ENCODE peak calls at places on chromosomes 11 and 22, in eight cellular contexts. H is OCI-LY7, Q is MM.1S, O is PC-3, N is GM23248, J is neural progenitor cell, Y is GM23338, F is HCT116. V is an unnamed sample. For H4K20me1, the result is how much of the 10 kb centered on the place peaks cover.

GRCh38 chr11:16759857-16760256 is 21.4 kb downstream of the C11orf58 start:
- DNase-seq in J (no peak), Y (no peak), O (peak), H (no peak), F (no peak), N (no peak), Q (no peak), V (no peak)

GRCh38 chr22:29377979-29378378 is 10.4 kb downstream of the AP1B1 start:
- DNase-seq in J (no peak), Y (no peak), O (peak), F (no peak), N (no peak), H (no peak), Q (no peak), V (no peak)

GRCh38 chr11:117819096-117820040 is 5.2 kb downstream of the FXYD2 start:
- DNase-seq in O (peak), F (peak), H (peak), Y (peak), J (peak), Q (peak), N (peak), V (peak)

GRCh38 chr22:25741692-25742626 is at the start of gene MYO18B:
- DNase-seq in H (no peak), J (no peak), N (no peak), Q (no peak), O (no peak), F (no peak), Y (no peak), V (no peak)

GRCh38 chr11:110075087-110075821 is 17.9 kb upstream of the ZC3H12C start:
- DNase-seq in N (no peak), H (no peak), O (peak), Q (no peak), F (no peak), Y (no peak), J (no peak), V (no peak)

GRCh38 chr22:40477683-40478348 is 107.4 kb downstream of the SGSM3 start:
- DNase-seq in Y (no peak), O (no peak), F (no peak), Q (no peak), H (no peak), J (no peak), N (no peak), V (no peak)

GRCh38 chr11:61139391-61139790 is 21.8 kb downstream of the VPS37C start:
- DNase-seq in F (no peak), Q (no peak), J (no peak), N (no peak), H (no peak), O (no peak), Y (no peak), V (no peak)

GRCh38 chr22:26174280-26174679 is 5.0 kb downstream of the SEZ6L start:
- DNase-seq in H (no peak), F (no peak), Y (peak), J (peak), N (peak), O (peak), Q (no peak), V (peak)

GRCh38 chr22:22895776-22896445 is 8.3 kb downstream of the IGLL5 start:
- DNase-seq in J (no peak), O (no peak), H (no peak), N (no peak), Q (peak), Y (no peak), F (no peak), V (no peak)

GRCh38 chr11:76291576-76292526 is 85.5 kb upstream of the WNT11 start:
- DNase-seq in O (peak), N (no peak), H (no peak), F (no peak), J (no peak), Y (no peak), Q (no peak), V (peak)

GRCh38 chr11:66281776-66282467 is 3.9 kb downstream of the CNIH2 start:
- DNase-seq in O (no peak), H (no peak), Q (no peak), Y (no peak), N (no peak), F (no peak), J (no peak), V (no peak)

GRCh38 chr22:27535452-27535851 is 266.1 kb downstream of the MN1 start:
- DNase-seq in N (no peak), F (no peak), O (no peak), H (no peak), Q (no peak), J (no peak), Y (no peak), V (no peak)

DNA sequence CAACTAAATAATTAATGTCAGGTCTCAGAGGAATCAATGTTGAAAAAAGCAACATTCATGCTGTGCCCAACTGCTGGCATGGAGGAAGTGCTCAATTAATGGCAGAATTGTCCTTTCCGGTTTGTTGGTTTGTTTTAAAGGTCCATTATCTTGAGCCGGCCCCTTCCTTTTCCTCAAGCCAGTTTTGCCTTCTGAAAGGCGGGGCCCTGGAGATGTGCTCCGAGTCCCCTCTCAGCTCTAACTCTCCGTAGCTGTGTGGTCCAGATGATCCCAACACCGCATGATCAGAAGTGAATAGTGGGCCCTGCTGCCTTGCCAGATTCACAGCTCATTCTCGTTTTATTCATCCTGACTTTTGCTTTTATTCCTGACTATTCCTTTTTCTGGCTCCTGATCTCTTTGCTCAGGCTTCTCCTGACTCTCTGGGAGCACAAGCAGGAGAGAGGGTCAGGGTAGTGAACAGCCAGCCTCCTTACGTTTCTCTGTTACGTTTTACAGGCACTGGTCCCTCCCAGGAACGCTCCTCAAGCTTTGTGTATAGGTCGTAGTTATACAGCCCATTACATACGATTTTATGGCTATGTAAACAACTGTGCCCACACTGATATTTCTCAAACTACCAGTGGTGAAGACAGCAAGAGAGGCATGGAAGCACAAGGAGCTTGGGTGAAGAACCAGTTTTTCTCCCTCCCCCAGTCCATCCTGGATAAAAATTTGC is 265.9 kb downstream of the LARGE1 start:
- DNase-seq in H (no peak), J (no peak), O (no peak), Q (no peak), N (no peak), F (no peak), Y (peak), V (peak)
- H4K20me1 ChIP-seq in H (under half), J (under half), O (under half), Q (under half), N (under half), F (under half), Y (under half), V (under half)

GRCh38 chr22:37186997-37187522 is 987 bp downstream of the C1QTNF6 start:
- DNase-seq in F (no peak), O (no peak), J (no peak), H (no peak), Q (no peak), Y (no peak), N (peak), V (no peak)

GRCh38 chr22:37184816-37185541 is 3.1 kb downstream of the C1QTNF6 start:
- DNase-seq in J (no peak), O (no peak), Q (no peak), F (no peak), N (no peak), H (no peak), Y (no peak), V (no peak)

GRCh38 chr22:37187552-37187890 is 526 bp downstream of the C1QTNF6 start:
- DNase-seq in H (no peak), Q (no peak), F (no peak), O (peak), Y (no peak), N (peak), J (no peak), V (no peak)

GRCh38 chr22:37185646-37186227 is 2.3 kb downstream of the C1QTNF6 start:
- DNase-seq in Q (no peak), H (no peak), O (no peak), Y (no peak), J (no peak), N (no peak), F (no peak), V (no peak)

DNA sequence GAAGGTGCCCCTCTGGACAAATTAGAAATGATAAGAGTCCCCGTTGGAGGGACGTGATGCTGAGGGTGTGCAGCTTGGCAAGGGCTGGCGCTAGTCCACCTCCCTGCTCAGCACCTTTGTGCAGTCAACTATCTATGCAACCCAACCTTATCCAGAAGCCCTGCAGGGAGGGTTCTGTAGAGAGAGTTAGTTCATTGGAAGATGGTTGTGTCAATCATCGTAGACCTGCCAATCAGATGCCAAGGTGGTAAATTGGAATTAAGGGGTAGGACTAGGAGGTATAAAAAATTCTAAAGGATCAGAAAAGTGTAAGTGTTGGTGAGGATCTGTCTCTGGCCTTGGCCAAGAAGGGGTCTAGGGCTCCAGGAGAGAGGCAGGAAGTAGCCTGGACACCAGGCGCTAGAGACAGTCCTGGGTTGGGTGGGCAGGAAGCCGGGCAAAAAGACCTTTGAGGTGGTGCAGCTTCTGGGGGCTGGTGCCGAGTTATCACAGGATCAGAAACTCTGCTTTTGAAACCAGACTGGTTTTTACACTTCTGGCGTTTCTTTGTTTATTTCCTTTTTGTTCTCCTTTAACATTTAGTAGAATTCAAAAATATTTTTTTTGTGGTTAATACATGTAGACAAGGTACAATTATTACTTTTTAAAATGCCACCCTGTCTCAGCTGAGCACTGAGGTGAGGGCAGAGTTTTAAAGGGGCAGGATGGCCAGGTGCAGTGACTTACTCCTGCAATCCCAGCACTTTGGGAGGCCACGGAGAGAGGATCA is 1.6 kb downstream of the C1QTNF6 start:
- DNase-seq in Q (peak), Y (peak), F (peak), O (peak), J (peak), H (peak), N (peak), V (no peak)
- TF ChIP-seq EZH2phosphoT487 in Q (no peak), Y (no peak), F (no peak), O (no peak), J (no peak), H (no peak), N (no peak), V (no peak)

DNA sequence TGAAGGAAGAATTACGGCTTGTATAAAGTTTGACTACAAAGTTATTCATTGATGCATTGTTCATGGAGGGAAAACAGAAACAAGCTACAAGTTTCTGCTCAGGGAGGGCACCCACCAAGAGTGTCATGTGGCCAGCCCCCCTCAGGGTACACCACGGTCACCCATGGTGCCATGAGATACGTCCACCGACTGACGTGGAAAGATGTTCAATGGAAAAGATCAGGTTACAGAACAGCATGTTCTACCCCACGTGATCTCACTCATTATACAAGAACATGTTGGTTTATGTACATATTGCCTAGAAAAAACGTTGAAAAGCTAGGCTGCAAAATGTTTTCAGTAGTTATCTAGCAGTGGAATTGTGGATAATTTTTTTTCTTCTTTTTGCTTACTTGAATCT is 22.3 kb downstream of the RCN1 start:
- DNase-seq in Q (no peak), N (no peak), F (no peak), J (no peak), H (no peak), O (no peak), Y (no peak), V (no peak)
- H4K20me1 ChIP-seq in Q (under half), N (under half), F (under half), J (under half), H (under half), O (under half), Y (under half), V (under half)

DNA sequence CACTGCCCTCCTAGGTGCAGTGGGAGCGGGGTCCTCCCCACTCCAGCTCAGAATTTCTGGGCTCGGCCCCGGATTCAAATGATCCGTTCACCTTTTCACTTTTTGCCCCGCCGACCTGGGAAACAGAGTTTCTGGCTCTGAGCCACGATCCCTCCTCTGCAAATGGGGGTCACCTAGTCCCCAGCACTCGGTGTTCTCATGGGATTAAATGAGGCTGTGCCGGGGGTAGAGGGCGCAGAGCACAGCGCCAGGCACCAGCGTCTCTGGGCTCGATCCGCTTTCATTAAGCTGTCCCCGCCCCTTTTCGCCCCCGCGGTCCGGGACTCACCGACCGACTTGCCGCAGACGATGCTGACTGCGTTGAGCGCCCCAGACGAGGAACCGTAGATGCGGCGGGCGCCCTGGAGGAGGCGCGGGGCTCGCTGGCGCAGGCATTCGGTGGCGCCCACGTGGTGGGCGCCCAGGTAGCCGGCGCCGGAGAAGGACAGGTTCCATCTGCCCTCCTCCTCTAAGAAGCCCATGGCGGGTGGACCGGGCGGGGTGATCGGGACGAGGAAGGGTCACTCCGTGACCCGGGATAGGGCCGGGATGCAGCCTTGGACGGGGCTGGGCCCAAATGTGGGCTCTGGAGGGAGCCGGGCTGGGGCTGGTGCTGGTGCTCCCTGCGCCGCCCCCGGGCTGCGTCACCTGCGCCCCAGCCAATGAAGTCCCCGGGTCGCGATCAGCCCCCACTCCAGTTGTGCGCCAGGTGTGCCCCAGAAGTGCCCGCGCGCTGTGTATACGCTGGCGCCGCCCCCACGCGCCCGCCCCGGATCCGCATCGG is at the start of gene PNPLA5:
- DNase-seq in J (peak), O (no peak), N (peak), Q (no peak), Y (peak), H (no peak), F (no peak), V (peak)
- TF ChIP-seq EZH2phosphoT487 in J (peak), O (no peak), N (no peak), Q (no peak), Y (no peak), H (no peak), F (no peak), V (no peak)

V was measured in hepatocyte.